ENCODE peak calls at places on chromosomes 1 and 21, in five cellular contexts. R, Q, K, T and V are unnamed samples.

GRCh38 chr1:101236546-101237228 is at the start of gene S1PR1:
- DNase-seq in R (peak), Q (peak), T (peak), K (peak), V (peak)

GRCh38 chr1:94962745-94963265 is 35.9 kb upstream of the CNN3 start:
- DNase-seq in Q (no peak), K (no peak), R (no peak), T (peak), V (no peak)

GRCh38 chr1:119773711-119774241 is 5.1 kb upstream of the HMGCS2 start:
- DNase-seq in Q (no peak), K (no peak), T (no peak), R (no peak), V (no peak)

GRCh38 chr1:247857069-247857985 is at the start of gene TRIM58:
- DNase-seq in T (no peak), R (peak), Q (no peak), K (no peak), V (peak)

GRCh38 chr1:44239337-44239960 is 26.2 kb downstream of the DMAP1 start:
- DNase-seq in K (no peak), Q (no peak), R (peak), T (no peak), V (no peak)

GRCh38 chr1:15155760-15156743 is 2.5 kb downstream of the TMEM51 start:
- DNase-seq in Q (no peak), K (no peak), R (no peak), T (peak), V (no peak)

GRCh38 chr1:92791487-92792058 is 6.7 kb upstream of the EVI5 start:
- DNase-seq in K (no peak), Q (no peak), T (no peak), R (no peak), V (no peak)

GRCh38 chr1:197352011-197352410 is 84.0 kb downstream of the CRB1 start:
- DNase-seq in R (no peak), K (no peak), T (no peak), Q (no peak), V (no peak)

GRCh38 chr1:186194107-186194756 is 180.8 kb downstream of the TPR start:
- DNase-seq in Q (no peak), K (no peak), R (no peak), T (no peak), V (no peak)

GRCh38 chr1:27555700-27556424 is 48.1 kb downstream of the AHDC1 start:
- DNase-seq in R (no peak), K (no peak), T (peak), Q (no peak), V (no peak)

GRCh38 chr1:30730351-30731108 is 7.1 kb upstream of the MATN1 start:
- DNase-seq in K (no peak), Q (no peak), T (no peak), R (no peak), V (no peak)

GRCh38 chr1:19096036-19096833 is 113.8 kb downstream of the UBR4 start:
- DNase-seq in Q (no peak), K (no peak), R (peak), T (peak), V (no peak)

GRCh38 chr1:184851822-184852746 is 97.4 kb upstream of the EDEM3 start:
- DNase-seq in R (no peak), K (no peak), T (no peak), Q (no peak), V (no peak)

GRCh38 chr1:72282271-72282656 is at the start of gene NEGR1:
- DNase-seq in T (peak), Q (no peak), K (peak), R (peak), V (peak)

GRCh38 chr1:18386591-18386990 is 94.1 kb upstream of the KLHDC7A start:
- DNase-seq in Q (no peak), K (no peak), T (no peak), R (no peak), V (no peak)

GRCh38 chr1:70855203-70855602 is 192.4 kb downstream of the PTGER3 start:
- DNase-seq in R (no peak), K (no peak), T (no peak), Q (no peak), V (no peak)

GRCh38 chr1:177925006-177925405 is 44.9 kb downstream of the SEC16B start:
- DNase-seq in T (no peak), K (no peak), Q (no peak), R (no peak), V (no peak)

GRCh38 chr21:28644762-28645161 is 347.9 kb downstream of the LTN1 start:
- DNase-seq in K (no peak), R (no peak), T (no peak), Q (no peak), V (no peak)

GRCh38 chr1:178653091-178653490 is 72.0 kb upstream of the RALGPS2 start:
- DNase-seq in T (no peak), Q (no peak), K (no peak), R (no peak), V (no peak)

GRCh38 chr1:226626577-226626956 is 78.0 kb downstream of the STUM start:
- DNase-seq in Q (peak), K (peak), R (peak), T (peak), V (peak)

GRCh38 chr1:234631721-234632125 is 21.7 kb upstream of the IRF2BP2 start:
- DNase-seq in K (no peak), Q (no peak), R (no peak), T (no peak), V (no peak)

DNA sequence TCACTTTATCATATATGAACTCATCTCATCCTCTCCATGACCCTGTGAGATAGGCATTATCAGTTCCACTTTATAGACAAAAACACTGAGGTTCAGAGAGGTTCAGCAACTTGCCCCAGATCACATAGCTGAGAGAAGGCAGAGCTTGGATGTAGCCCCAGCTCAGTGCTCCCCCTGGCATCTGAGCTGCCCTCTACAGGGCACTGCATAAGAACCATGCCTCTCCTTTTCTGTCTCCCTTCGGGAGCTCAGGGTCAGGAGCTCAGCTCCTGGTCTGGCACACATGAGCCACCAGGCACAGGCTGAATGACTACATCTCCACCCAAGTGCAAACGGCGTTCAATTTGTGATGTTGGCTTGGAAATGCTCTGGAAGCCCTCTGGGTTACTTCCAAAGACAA is 16.9 kb downstream of the RAB7B start:
- DNase-seq in T (no peak), Q (no peak), K (no peak), R (no peak), V (no peak)
- TF ChIP-seq CTCF in T (no peak), Q (no peak), K (no peak), R (no peak), V (no peak)

GRCh38 chr1:168369655-168370054 is 89.0 kb downstream of the TBX19 start:
- DNase-seq in R (no peak), K (no peak), T (no peak), Q (no peak), V (no peak)

GRCh38 chr1:168362991-168363390 is 82.3 kb downstream of the TBX19 start:
- DNase-seq in K (no peak), T (no peak), Q (peak), R (no peak), V (no peak)

GRCh38 chr1:168368131-168368530 is 87.5 kb downstream of the TBX19 start:
- DNase-seq in R (no peak), Q (no peak), K (no peak), T (no peak), V (no peak)

GRCh38 chr1:168361252-168361651 is 80.6 kb downstream of the TBX19 start:
- DNase-seq in K (no peak), T (no peak), R (no peak), Q (no peak), V (no peak)

DNA sequence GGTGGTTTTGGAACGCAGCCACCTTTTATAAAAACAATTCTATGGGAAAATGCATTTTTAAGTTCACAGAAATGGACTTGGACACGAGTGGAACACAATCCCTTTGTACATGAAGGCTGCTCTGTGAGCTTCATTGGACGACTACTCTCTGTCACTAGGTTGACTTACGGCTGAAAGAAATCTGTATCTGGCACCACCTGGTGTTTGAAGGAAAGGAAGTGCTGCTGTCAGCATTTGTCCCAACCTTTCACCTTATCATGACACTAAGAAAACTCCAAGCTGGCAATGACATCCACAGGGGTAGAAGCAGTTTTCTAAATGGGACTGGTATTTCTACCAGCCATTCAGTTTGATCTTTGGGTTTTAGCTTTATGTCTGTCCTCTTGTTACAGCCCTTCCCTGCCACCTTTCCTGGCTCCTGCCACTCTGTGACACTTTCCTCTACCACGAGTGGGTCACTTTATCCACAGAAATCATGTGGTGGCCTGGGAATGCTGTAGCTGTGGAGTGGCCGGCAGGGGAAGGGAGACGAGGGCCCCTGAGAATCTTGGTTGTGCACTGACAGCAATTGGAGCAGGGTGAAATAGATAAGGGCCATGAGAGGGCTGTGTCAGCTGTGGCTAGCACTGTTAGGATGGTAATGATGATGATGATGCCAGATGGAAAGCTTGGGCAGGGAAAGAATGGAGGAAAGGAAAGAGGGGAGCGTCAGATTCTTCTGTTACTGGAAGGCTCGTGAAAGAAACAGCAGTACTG is 85.2 kb downstream of the TBX19 start:
- DNase-seq in T (no peak), R (no peak), K (no peak), Q (no peak), V (no peak)
- TF ChIP-seq CTCF in T (peak), R (peak), K (no peak), Q (peak), V (no peak)

GRCh38 chr1:3417082-3417728 is 37.3 kb upstream of the ARHGEF16 start:
- DNase-seq in Q (no peak), T (no peak), R (no peak), K (no peak), V (no peak)

GRCh38 chr1:3415260-3415952 is 39.1 kb upstream of the ARHGEF16 start:
- DNase-seq in T (no peak), K (no peak), Q (no peak), R (peak), V (no peak)

GRCh38 chr1:3411806-3412205 is 42.7 kb upstream of the ARHGEF16 start:
- DNase-seq in R (no peak), T (no peak), K (no peak), Q (no peak), V (no peak)

GRCh38 chr1:3412376-3412775 is 42.1 kb upstream of the ARHGEF16 start:
- DNase-seq in K (no peak), T (no peak), Q (no peak), R (no peak), V (no peak)

DNA sequence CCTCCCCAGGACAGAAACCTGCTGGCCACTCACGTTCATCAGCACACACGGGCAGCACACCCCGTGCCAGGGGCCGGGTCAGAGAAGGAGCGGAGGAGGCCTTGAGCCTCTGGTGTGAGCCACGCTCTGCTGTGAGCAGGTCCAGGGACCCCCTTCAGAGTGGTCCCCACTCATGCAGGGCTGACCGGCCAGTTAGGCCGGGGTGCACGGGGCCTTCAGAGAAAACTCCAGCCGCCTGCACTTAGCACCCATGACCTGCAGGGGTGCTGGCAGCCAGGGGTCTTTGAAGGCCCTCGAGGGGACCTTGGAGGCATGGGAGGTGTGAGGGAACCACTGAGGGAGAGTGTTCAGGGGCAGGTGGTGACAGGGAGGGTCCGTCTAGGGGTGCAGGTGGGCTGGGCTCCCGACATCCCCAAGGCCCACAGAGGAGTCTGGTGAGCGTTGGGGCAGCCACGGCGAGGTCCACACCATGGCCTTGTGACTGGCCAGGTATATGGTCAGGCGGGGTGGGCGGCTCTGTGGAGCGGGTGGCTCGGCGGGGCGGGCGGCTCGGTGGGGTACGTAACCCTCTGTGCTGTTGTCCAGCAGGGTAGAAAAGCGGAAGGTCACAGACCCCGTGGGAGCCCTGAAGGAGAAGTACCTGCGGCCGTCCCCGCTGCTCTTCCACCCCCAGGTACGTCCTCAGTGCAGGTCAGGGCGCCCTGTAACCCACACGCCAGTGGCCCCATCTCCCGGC is 40.3 kb upstream of the ARHGEF16 start:
- DNase-seq in K (no peak), Q (no peak), T (no peak), R (no peak), V (no peak)
- TF ChIP-seq CTCF in K (no peak), Q (no peak), T (no peak), R (peak), V (no peak)

GRCh38 chr21:34513109-34513675 is 1.2 kb upstream of the KCNE1 start:
- DNase-seq in R (no peak), K (no peak), Q (no peak), T (no peak), V (no peak)

GRCh38 chr21:34511787-34512451 is at the start of gene KCNE1:
- DNase-seq in K (peak), Q (no peak), R (no peak), T (no peak), V (no peak)

GRCh38 chr21:34509151-34509550 is 2.9 kb downstream of the KCNE1 start:
- DNase-seq in K (no peak), Q (no peak), R (no peak), T (no peak), V (no peak)

GRCh38 chr21:34511154-34511553 is 856 bp downstream of the KCNE1 start:
- DNase-seq in K (no peak), Q (no peak), R (no peak), T (no peak), V (no peak)

GRCh38 chr21:34510148-34511142 is 1.6 kb downstream of the KCNE1 start:
- DNase-seq in K (peak), T (peak), Q (no peak), R (peak), V (no peak)
- TF ChIP-seq CTCF in K (peak), T (peak), Q (no peak), R (peak), V (peak)